ENCODE peak calls at places on chromosome 19, in seven cellular contexts. One of them, this sample, is unnamed.

GRCh38 chr19:11192957-11193939 is 4.1 kb downstream of the KANK2 start:
- DNase-seq in anterior cingulate cortex: no peak
- DNase-seq in Peyer's patch: no peak
- DNase-seq in SW 1271: no peak
- DNase-seq in glomerular endothelial cell: no peak
- DNase-seq in foreskin keratinocyte: no peak
- DNase-seq in natural killer cell: no peak
- DNase-seq in this sample: no peak

GRCh38 chr19:2254052-2254872 is 2.0 kb downstream of the JSRP1 start:
- DNase-seq in anterior cingulate cortex: no peak
- DNase-seq in Peyer's patch: no peak
- DNase-seq in SW 1271: no peak
- DNase-seq in glomerular endothelial cell: no peak
- DNase-seq in foreskin keratinocyte: no peak
- DNase-seq in natural killer cell: no peak
- DNase-seq in this sample: no peak

GRCh38 chr19:46492841-46493235 is 2.8 kb downstream of the PNMA8B start:
- DNase-seq in anterior cingulate cortex: no peak
- DNase-seq in Peyer's patch: no peak
- DNase-seq in SW 1271: no peak
- DNase-seq in glomerular endothelial cell: no peak
- DNase-seq in foreskin keratinocyte: no peak
- DNase-seq in natural killer cell: no peak
- DNase-seq in this sample: no peak

GRCh38 chr19:55386515-55386947 is 799 bp downstream of the RPL28 start:
- DNase-seq in anterior cingulate cortex: no peak
- DNase-seq in Peyer's patch: no peak
- DNase-seq in SW 1271: no peak
- DNase-seq in glomerular endothelial cell: no peak
- DNase-seq in foreskin keratinocyte: no peak
- DNase-seq in natural killer cell: no peak
- DNase-seq in this sample: no peak

GRCh38 chr19:35458192-35458591 is 10.1 kb downstream of the FFAR2 start:
- DNase-seq in anterior cingulate cortex: no peak
- DNase-seq in Peyer's patch: no peak
- DNase-seq in SW 1271: no peak
- DNase-seq in glomerular endothelial cell: no peak
- DNase-seq in foreskin keratinocyte: no peak
- DNase-seq in natural killer cell: no peak
- DNase-seq in this sample: no peak

GRCh38 chr19:38918526-38918925 is 6.5 kb upstream of the CCER2 start:
- DNase-seq in anterior cingulate cortex: no peak
- DNase-seq in Peyer's patch: peak; percentile 47
- DNase-seq in SW 1271: no peak
- DNase-seq in glomerular endothelial cell: no peak
- DNase-seq in foreskin keratinocyte: no peak
- DNase-seq in natural killer cell: no peak
- DNase-seq in this sample: no peak

GRCh38 chr19:1363599-1363998 is 20.1 kb upstream of the NDUFS7 start:
- DNase-seq in anterior cingulate cortex: no peak
- DNase-seq in Peyer's patch: no peak
- DNase-seq in SW 1271: no peak
- DNase-seq in glomerular endothelial cell: no peak
- DNase-seq in foreskin keratinocyte: no peak
- DNase-seq in natural killer cell: peak; percentile 27
- DNase-seq in this sample: no peak

GRCh38 chr19:53771133-53771532 is 53.0 kb downstream of the NLRP12 start:
- DNase-seq in anterior cingulate cortex: no peak
- DNase-seq in Peyer's patch: no peak
- DNase-seq in SW 1271: no peak
- DNase-seq in glomerular endothelial cell: no peak
- DNase-seq in foreskin keratinocyte: no peak
- DNase-seq in natural killer cell: no peak
- DNase-seq in this sample: no peak

GRCh38 chr19:47512183-47512947 is 2.5 kb downstream of the NAPA start:
- DNase-seq in anterior cingulate cortex: no peak
- DNase-seq in Peyer's patch: no peak
- DNase-seq in SW 1271: no peak
- DNase-seq in glomerular endothelial cell: no peak
- DNase-seq in foreskin keratinocyte: no peak
- DNase-seq in natural killer cell: no peak
- DNase-seq in this sample: no peak

GRCh38 chr19:43592800-43593350 is 3.1 kb downstream of the IRGQ start:
- DNase-seq in anterior cingulate cortex: no peak
- DNase-seq in Peyer's patch: no peak
- DNase-seq in SW 1271: no peak
- DNase-seq in glomerular endothelial cell: no peak
- DNase-seq in foreskin keratinocyte: no peak
- DNase-seq in natural killer cell: no peak
- DNase-seq in this sample: no peak

GRCh38 chr19:51702103-51702753 is 9.1 kb downstream of the SPACA6 start:
- DNase-seq in anterior cingulate cortex: peak; percentile 13
- DNase-seq in Peyer's patch: peak; percentile 64
- DNase-seq in SW 1271: no peak
- DNase-seq in glomerular endothelial cell: no peak
- DNase-seq in foreskin keratinocyte: peak; percentile 76
- DNase-seq in natural killer cell: peak; percentile 39
- DNase-seq in this sample: no peak

GRCh38 chr19:2228157-2229030 is 7.7 kb downstream of the PLEKHJ1 start:
- DNase-seq in anterior cingulate cortex: no peak
- DNase-seq in Peyer's patch: no peak
- DNase-seq in SW 1271: no peak
- DNase-seq in glomerular endothelial cell: no peak
- DNase-seq in foreskin keratinocyte: no peak
- DNase-seq in natural killer cell: no peak
- DNase-seq in this sample: no peak

GRCh38 chr19:45003485-45003884 is 2.2 kb downstream of the RELB start:
- DNase-seq in anterior cingulate cortex: no peak
- DNase-seq in Peyer's patch: no peak
- DNase-seq in SW 1271: no peak
- DNase-seq in glomerular endothelial cell: no peak
- DNase-seq in foreskin keratinocyte: no peak
- DNase-seq in natural killer cell: no peak
- DNase-seq in this sample: no peak

GRCh38 chr19:6948884-6949283 is 61.5 kb downstream of the ADGRE1 start:
- DNase-seq in anterior cingulate cortex: no peak
- DNase-seq in Peyer's patch: no peak
- DNase-seq in SW 1271: no peak
- DNase-seq in glomerular endothelial cell: no peak
- DNase-seq in foreskin keratinocyte: no peak
- DNase-seq in natural killer cell: no peak
- DNase-seq in this sample: no peak

GRCh38 chr19:8085606-8086464 is 33.3 kb downstream of the CCL25 start:
- DNase-seq in anterior cingulate cortex: no peak
- DNase-seq in Peyer's patch: peak; percentile 73
- DNase-seq in SW 1271: no peak
- DNase-seq in glomerular endothelial cell: no peak
- DNase-seq in foreskin keratinocyte: no peak
- DNase-seq in natural killer cell: no peak
- DNase-seq in this sample: no peak

GRCh38 chr19:30305346-30306060 is 66.7 kb upstream of the ZNF536 start:
- DNase-seq in anterior cingulate cortex: no peak
- DNase-seq in Peyer's patch: no peak
- DNase-seq in SW 1271: no peak
- DNase-seq in glomerular endothelial cell: no peak
- DNase-seq in foreskin keratinocyte: no peak
- DNase-seq in natural killer cell: no peak
- DNase-seq in this sample: no peak

GRCh38 chr19:47417746-47418594 is 1.4 kb downstream of the MEIS3 start:
- DNase-seq in anterior cingulate cortex: no peak
- DNase-seq in Peyer's patch: no peak
- DNase-seq in SW 1271: no peak
- DNase-seq in glomerular endothelial cell: no peak
- DNase-seq in foreskin keratinocyte: no peak
- DNase-seq in natural killer cell: no peak
- DNase-seq in this sample: no peak

GRCh38 chr19:46466536-46467199 is 4.7 kb downstream of the PNMA8A start:
- DNase-seq in anterior cingulate cortex: no peak
- DNase-seq in Peyer's patch: no peak
- DNase-seq in SW 1271: no peak
- DNase-seq in glomerular endothelial cell: no peak
- DNase-seq in foreskin keratinocyte: peak; percentile 88
- DNase-seq in natural killer cell: no peak
- DNase-seq in this sample: peak; percentile 87

GRCh38 chr19:18202759-18203407 is 959 bp downstream of the RAB3A start:
- DNase-seq in anterior cingulate cortex: peak; percentile 34
- DNase-seq in Peyer's patch: no peak
- DNase-seq in SW 1271: no peak
- DNase-seq in glomerular endothelial cell: no peak
- DNase-seq in foreskin keratinocyte: no peak
- DNase-seq in natural killer cell: peak; percentile 24
- DNase-seq in this sample: no peak

GRCh38 chr19:10864538-10864899 is 6.8 kb upstream of the CARM1 start:
- DNase-seq in anterior cingulate cortex: peak; percentile 55
- DNase-seq in Peyer's patch: peak; percentile 89
- DNase-seq in SW 1271: peak; percentile 58
- DNase-seq in glomerular endothelial cell: no peak
- DNase-seq in foreskin keratinocyte: no peak
- DNase-seq in natural killer cell: peak; percentile 75
- DNase-seq in this sample: peak; percentile 57

GRCh38 chr19:47309038-47309437 is 623 bp upstream of the C5AR1 start:
- DNase-seq in anterior cingulate cortex: no peak
- DNase-seq in Peyer's patch: no peak
- DNase-seq in SW 1271: no peak
- DNase-seq in glomerular endothelial cell: no peak
- DNase-seq in foreskin keratinocyte: no peak
- DNase-seq in natural killer cell: no peak
- DNase-seq in this sample: no peak

GRCh38 chr19:756232-756631 is 5.3 kb downstream of the MISP start:
- DNase-seq in anterior cingulate cortex: no peak
- DNase-seq in Peyer's patch: no peak
- DNase-seq in SW 1271: no peak
- DNase-seq in glomerular endothelial cell: no peak
- DNase-seq in foreskin keratinocyte: peak; percentile 55
- DNase-seq in natural killer cell: no peak
- DNase-seq in this sample: no peak

GRCh38 chr19:44729516-44730033 is 18.9 kb upstream of the BCL3 start:
- DNase-seq in anterior cingulate cortex: no peak
- DNase-seq in Peyer's patch: no peak
- DNase-seq in SW 1271: no peak
- DNase-seq in glomerular endothelial cell: no peak
- DNase-seq in foreskin keratinocyte: no peak
- DNase-seq in natural killer cell: no peak
- DNase-seq in this sample: no peak

GRCh38 chr19:46955114-46955812 is 64.4 kb upstream of the NPAS1 start:
- DNase-seq in anterior cingulate cortex: no peak
- DNase-seq in Peyer's patch: no peak
- DNase-seq in SW 1271: peak; percentile 18
- DNase-seq in glomerular endothelial cell: no peak
- DNase-seq in foreskin keratinocyte: no peak
- DNase-seq in natural killer cell: no peak
- DNase-seq in this sample: no peak

GRCh38 chr19:35596366-35596999 is 10.5 kb downstream of the PMIS2 start:
- DNase-seq in anterior cingulate cortex: no peak
- DNase-seq in Peyer's patch: no peak
- DNase-seq in SW 1271: peak; percentile 11
- DNase-seq in glomerular endothelial cell: no peak
- DNase-seq in foreskin keratinocyte: no peak
- DNase-seq in natural killer cell: no peak
- DNase-seq in this sample: no peak

GRCh38 chr19:28636706-28637105 is 576.2 kb downstream of the UQCRFS1 start:
- DNase-seq in anterior cingulate cortex: no peak
- DNase-seq in Peyer's patch: no peak
- DNase-seq in SW 1271: no peak
- DNase-seq in glomerular endothelial cell: no peak
- DNase-seq in foreskin keratinocyte: no peak
- DNase-seq in natural killer cell: no peak
- DNase-seq in this sample: no peak

GRCh38 chr19:30815889-30816580 is 443.9 kb downstream of the ZNF536 start:
- DNase-seq in anterior cingulate cortex: no peak
- DNase-seq in Peyer's patch: no peak
- DNase-seq in SW 1271: no peak
- DNase-seq in glomerular endothelial cell: no peak
- DNase-seq in foreskin keratinocyte: no peak
- DNase-seq in natural killer cell: no peak
- DNase-seq in this sample: no peak

GRCh38 chr19:40688987-40689338 is 1.5 kb downstream of the NUMBL start:
- DNase-seq in anterior cingulate cortex: no peak
- DNase-seq in Peyer's patch: no peak
- DNase-seq in SW 1271: no peak
- DNase-seq in glomerular endothelial cell: no peak
- DNase-seq in foreskin keratinocyte: no peak
- DNase-seq in natural killer cell: no peak
- DNase-seq in this sample: no peak

GRCh38 chr19:48283908-48284307 is 14.0 kb downstream of the ZNF114 start:
- DNase-seq in anterior cingulate cortex: no peak
- DNase-seq in Peyer's patch: no peak
- DNase-seq in SW 1271: no peak
- DNase-seq in glomerular endothelial cell: no peak
- DNase-seq in foreskin keratinocyte: no peak
- DNase-seq in natural killer cell: no peak
- DNase-seq in this sample: no peak

GRCh38 chr19:3024870-3025515 is 4.1 kb downstream of the TLE2 start:
- DNase-seq in anterior cingulate cortex: no peak
- DNase-seq in Peyer's patch: no peak
- DNase-seq in SW 1271: no peak
- DNase-seq in glomerular endothelial cell: no peak
- DNase-seq in foreskin keratinocyte: no peak
- DNase-seq in natural killer cell: no peak
- DNase-seq in this sample: no peak

GRCh38 chr19:13036366-13036976 is 41.2 kb downstream of the NFIX start:
- DNase-seq in anterior cingulate cortex: no peak
- DNase-seq in Peyer's patch: peak; percentile 88
- DNase-seq in SW 1271: no peak
- DNase-seq in glomerular endothelial cell: no peak
- DNase-seq in foreskin keratinocyte: no peak
- DNase-seq in natural killer cell: no peak
- DNase-seq in this sample: no peak

GRCh38 chr19:688214-688613 is 7.0 kb downstream of the PRSS57 start:
- DNase-seq in anterior cingulate cortex: no peak
- DNase-seq in Peyer's patch: no peak
- DNase-seq in SW 1271: no peak
- DNase-seq in glomerular endothelial cell: no peak
- DNase-seq in foreskin keratinocyte: no peak
- DNase-seq in natural killer cell: no peak
- DNase-seq in this sample: no peak

GRCh38 chr19:46014534-46014933 is 8.3 kb downstream of the PGLYRP1 start:
- DNase-seq in anterior cingulate cortex: no peak
- DNase-seq in Peyer's patch: no peak
- DNase-seq in SW 1271: no peak
- DNase-seq in glomerular endothelial cell: no peak
- DNase-seq in foreskin keratinocyte: no peak
- DNase-seq in natural killer cell: no peak
- DNase-seq in this sample: no peak

This sample was measured in astrocyte of the cerebellum.